ENCODE peak calls at places on chromosomes 11 and 22, in eight cellular contexts. W is suprapubic skin, B is breast epithelium, V is A549, I is stomach, P is IMR-90, T is Peyer's patch, H is adrenal gland. E is an unnamed sample.

GRCh38 chr11:75516886-75517285 is 8.9 kb downstream of the GDPD5 start:
- DNase-seq in P (no peak), H (no peak), V (no peak), W (no peak), T (no peak), I (no peak), B (no peak), E (no peak)

GRCh38 chr22:24465566-24465965 is 29.6 kb upstream of the UPB1 start:
- DNase-seq in V (no peak), P (peak; percentile 94), H (no peak), W (no peak), I (no peak), B (no peak), T (no peak), E (no peak)

GRCh38 chr22:47918276-47918928 is 1156.0 kb downstream of the TBC1D22A start:
- DNase-seq in P (no peak), B (no peak), T (peak; percentile 63), V (no peak), H (no peak), W (no peak), I (no peak), E (no peak)

GRCh38 chr22:31291716-31292644 is at the start of gene PIK3IP1:
- DNase-seq in H (peak; percentile 88), V (peak; percentile 66), T (peak; percentile 98), P (peak; percentile 91), B (peak; percentile 86), I (peak; percentile 92), W (peak; percentile 92), E (peak; percentile 97)

GRCh38 chr11:117879516-117880480 is 3.3 kb upstream of the FXYD6 start:
- DNase-seq in P (no peak), H (no peak), V (no peak), T (peak; percentile 17), B (peak; percentile 8), I (no peak), W (no peak), E (no peak)

GRCh38 chr11:32991898-32992297 is 23.8 kb upstream of the DEPDC7 start:
- DNase-seq in P (no peak), H (no peak), T (no peak), W (no peak), B (no peak), V (no peak), I (no peak), E (no peak)

GRCh38 chr11:34063061-34063795 is 11.7 kb downstream of the CAPRIN1 start:
- DNase-seq in H (no peak), I (no peak), W (no peak), P (peak; percentile 7), T (no peak), B (no peak), V (no peak), E (no peak)

GRCh38 chr11:72856551-72857342 is 42.5 kb downstream of the ATG16L2 start:
- DNase-seq in T (no peak), H (no peak), B (no peak), P (no peak), V (no peak), I (no peak), W (no peak), E (no peak)

GRCh38 chr11:120792306-120792705 is 231.6 kb upstream of the TBCEL start:
- DNase-seq in V (no peak), I (no peak), P (no peak), T (no peak), H (no peak), W (no peak), B (no peak), E (no peak)

GRCh38 chr11:73473252-73473651 is 97.1 kb downstream of the RELT start:
- DNase-seq in V (no peak), I (no peak), H (no peak), W (no peak), T (no peak), P (no peak), B (no peak), E (no peak)

GRCh38 chr22:26673485-26673884 is 16.1 kb downstream of the MIAT start:
- DNase-seq in T (peak; percentile 52), H (no peak), I (no peak), P (no peak), B (no peak), W (no peak), V (no peak), E (no peak)

GRCh38 chr22:27989758-27990450 is 70.8 kb upstream of the PITPNB start:
- DNase-seq in B (no peak), V (no peak), H (peak; percentile 9), P (no peak), W (peak; percentile 71), T (peak; percentile 41), I (peak; percentile 14), E (peak; percentile 11)

GRCh38 chr11:126311464-126312291 is 7.8 kb downstream of the DCPS start:
- DNase-seq in W (no peak), H (no peak), T (no peak), P (no peak), B (no peak), I (no peak), V (no peak), E (no peak)

GRCh38 chr11:48123249-48123875 is 93.2 kb upstream of the OR4B1 start:
- DNase-seq in V (no peak), H (no peak), B (no peak), W (no peak), T (no peak), I (no peak), P (no peak), E (no peak)

GRCh38 chr11:2591805-2592204 is 108.0 kb downstream of the KCNQ1OT1 start:
- DNase-seq in H (no peak), V (no peak), W (no peak), P (no peak), I (no peak), B (no peak), T (peak; percentile 35), E (peak; percentile 8)

GRCh38 chr22:17077255-17077654 is 7.5 kb upstream of the IL17RA start:
- DNase-seq in V (no peak), B (no peak), T (no peak), P (peak; percentile 88), W (no peak), I (no peak), H (no peak), E (no peak)

GRCh38 chr22:48717883-48718817 is 1109.5 kb downstream of the BRD1 start:
- DNase-seq in I (no peak), H (no peak), W (no peak), T (no peak), V (no peak), B (no peak), P (no peak), E (no peak)

DNA sequence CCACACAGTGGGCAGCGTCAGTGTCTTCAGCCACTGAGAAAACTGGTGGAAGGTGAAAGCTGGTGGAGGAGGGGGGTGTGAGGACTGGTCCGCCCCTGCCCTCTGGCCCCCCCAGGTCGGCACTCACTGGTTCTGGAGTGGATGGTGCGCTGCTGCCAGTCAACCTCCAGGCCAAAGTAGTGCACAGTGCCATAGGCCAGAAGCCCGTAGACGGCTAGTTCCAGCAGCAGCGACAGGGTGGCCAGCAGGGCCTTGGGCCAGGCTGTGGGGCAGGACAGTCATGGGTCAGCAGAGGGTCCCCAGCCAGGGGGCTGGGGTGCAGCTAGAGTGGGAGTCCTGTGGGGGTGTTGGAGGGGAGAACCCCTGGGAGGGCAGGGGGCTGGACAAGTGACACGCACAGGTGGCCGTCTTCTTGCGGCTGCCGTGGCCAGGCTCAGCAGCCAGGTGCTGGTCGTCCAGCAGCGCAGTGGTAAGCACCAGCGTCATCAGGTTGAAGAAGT is 2.2 kb downstream of the LMF2 start:
- DNase-seq in T (no peak), I (no peak), H (peak; percentile 38), P (no peak), W (peak; percentile 75), B (no peak), V (no peak), E (no peak)
- TF ChIP-seq POLR2A in T (no peak), I (no peak), H (no peak), P (no peak), W (no peak), B (no peak), V (no peak), E (no peak)

GRCh38 chr11:31841435-31841834 is 30.3 kb upstream of the PAX6 start:
- DNase-seq in I (no peak), T (no peak), V (no peak), P (no peak), B (no peak), W (no peak), H (no peak), E (no peak)

GRCh38 chr11:31847761-31848160 is 36.6 kb upstream of the PAX6 start:
- DNase-seq in P (no peak), H (no peak), T (no peak), W (no peak), I (no peak), V (no peak), B (no peak), E (no peak)

DNA sequence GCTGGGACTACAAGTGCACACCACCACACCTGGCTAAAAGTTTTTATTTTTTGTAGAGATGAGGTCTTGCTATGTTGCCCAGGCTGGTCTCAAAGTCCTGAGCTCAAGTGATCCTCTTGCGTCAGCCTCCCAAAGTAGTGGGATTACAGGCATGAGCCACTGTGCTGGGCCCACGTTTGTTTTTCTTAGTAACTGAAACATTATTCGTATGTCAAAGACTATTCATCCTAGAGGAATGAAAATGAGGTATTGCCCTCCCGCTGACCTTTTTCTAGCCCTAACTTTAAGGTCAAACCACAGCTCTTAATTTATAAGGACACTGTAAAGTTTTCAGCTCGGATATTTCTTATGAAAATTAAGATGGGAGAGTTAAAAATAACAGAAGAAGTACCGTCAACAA is 33.2 kb upstream of the PAX6 start:
- DNase-seq in V (no peak), I (no peak), W (no peak), H (no peak), P (no peak), B (no peak), T (no peak), E (no peak)
- H3K4me3 ChIP-seq in V (no peak overlapping the region), I (no peak overlapping the region), W (no peak overlapping the region), H (no peak overlapping the region), P (no peak overlapping the region), B (no peak overlapping the region), T (no peak overlapping the region), E (no peak overlapping the region)

GRCh38 chr11:65777241-65777640 is 3.5 kb downstream of the AP5B1 start:
- DNase-seq in T (peak; percentile 23), P (no peak), B (no peak), H (peak; percentile 11), I (peak; percentile 21), W (peak; percentile 34), V (no peak), E (peak; percentile 9)

GRCh38 chr11:65779669-65779918 is 1.2 kb downstream of the AP5B1 start:
- DNase-seq in T (no peak), P (no peak), V (no peak), I (no peak), H (no peak), B (no peak), W (no peak), E (no peak)

GRCh38 chr11:65778901-65779668 is 1.7 kb downstream of the AP5B1 start:
- DNase-seq in I (peak; percentile 22), B (no peak), H (no peak), P (no peak), V (no peak), W (peak; percentile 75), T (no peak), E (no peak)

GRCh38 chr11:65777821-65778361 is 2.9 kb downstream of the AP5B1 start:
- DNase-seq in H (peak; percentile 18), T (peak; percentile 44), P (no peak), V (no peak), I (peak; percentile 24), B (peak; percentile 15), W (peak; percentile 76), E (peak; percentile 7)

GRCh38 chr11:65778431-65778900 is 2.3 kb downstream of the AP5B1 start:
- DNase-seq in I (peak; percentile 22), P (no peak), W (peak; percentile 77), H (peak; percentile 14), B (no peak), T (peak; percentile 45), V (no peak), E (peak; percentile 8)
- H3K4me1 ChIP-seq in I (peaks cover 63% of the 10 kb centered on the region), P (peaks cover 3% of the 10 kb centered on the region), W (peaks cover 60% of the 10 kb centered on the region), H (peaks cover 15% of the 10 kb centered on the region), B (no peaks in the 10 kb centered on the region), T (peaks cover 17% of the 10 kb centered on the region), V (peaks cover 11% of the 10 kb centered on the region), E (peaks cover 4% of the 10 kb centered on the region)

GRCh38 chr22:36940676-36941075 is 27.2 kb downstream of the CSF2RB start:
- DNase-seq in V (no peak), W (peak; percentile 16), H (no peak), T (no peak), I (no peak), B (no peak), P (no peak), E (no peak)
- TF ChIP-seq POLR2A in V (no peak), W (no peak), H (no peak), T (no peak), I (no peak), B (no peak), P (no peak), E (no peak)

E was measured in testis.